ENCODE peak calls at places on chromosomes 4 and X, in five cellular contexts. X, D, C, J and N are unnamed samples.

GRCh38 chrX:30593435-30594200 is 16.1 kb upstream of the TASL start:
- DNase-seq in X (no peak), D (no peak), C (no peak), J (no peak), N (no peak)

GRCh38 chr4:141427726-141428296 is 207.1 kb downstream of the ZNF330 start:
- DNase-seq in X (no peak), D (no peak), C (no peak), J (no peak), N (no peak)

GRCh38 chrX:134776844-134777370 is 118.6 kb upstream of the PLAC1 start:
- DNase-seq in X (no peak), D (no peak), C (no peak), J (no peak), N (no peak)

GRCh38 chr4:70838400-70838971 is 1.2 kb downstream of the GRSF1 start:
- DNase-seq in X (no peak), D (no peak), C (no peak), J (no peak), N (no peak)

GRCh38 chr4:142500966-142501365 is 345.1 kb downstream of the INPP4B start:
- DNase-seq in X (no peak), D (no peak), C (no peak), J (no peak), N (no peak)

GRCh38 chr4:38144029-38144428 is 183.8 kb downstream of the PTTG2 start:
- DNase-seq in X (no peak), D (no peak), C (no peak), J (no peak), N (no peak)

GRCh38 chr4:107017681-107018321 is 18.3 kb downstream of the DKK2 start:
- DNase-seq in X (no peak), D (no peak), C (no peak), J (no peak), N (no peak)

GRCh38 chrX:9947395-9947794 is 19.8 kb upstream of the CLDN34 start:
- DNase-seq in X (no peak), D (no peak), C (no peak), J (no peak), N (no peak)

GRCh38 chr4:147368948-147369347 is 111.9 kb upstream of the EDNRA start:
- DNase-seq in X (no peak), D (no peak), C (no peak), J (no peak), N (no peak)

GRCh38 chr4:96134806-96135205 is 294.9 kb downstream of the PDHA2 start:
- DNase-seq in X (no peak), D (no peak), C (no peak), J (no peak), N (no peak)

GRCh38 chr4:82833696-82834313 is 35.2 kb upstream of the SCD5 start:
- DNase-seq in X (no peak), D (peak), C (no peak), J (no peak), N (no peak)

GRCh38 chr4:125445525-125445924 is 130.8 kb downstream of the FAT4 start:
- DNase-seq in X (no peak), D (no peak), C (no peak), J (no peak), N (no peak)

GRCh38 chr4:186832906-186833305 is 109.2 kb upstream of the FAT1 start:
- DNase-seq in X (no peak), D (no peak), C (no peak), J (no peak), N (no peak)

GRCh38 chr4:184968784-184969201 is 49.5 kb upstream of the HELT start:
- DNase-seq in X (no peak), D (no peak), C (peak), J (no peak), N (no peak)

GRCh38 chrX:37685452-37686347 is at the start of gene XK:
- DNase-seq in X (peak), D (no peak), C (peak), J (peak), N (peak)

GRCh38 chr4:161929966-161930365 is 233.8 kb downstream of the FSTL5 start:
- DNase-seq in X (no peak), D (peak), C (no peak), J (no peak), N (no peak)

GRCh38 chrX:118167361-118167760 is 50.8 kb upstream of the KLHL13 start:
- DNase-seq in X (no peak), D (no peak), C (no peak), J (no peak), N (no peak)

GRCh38 chrX:120147537-120147936 is 10.9 kb upstream of the RHOXF2 start:
- DNase-seq in X (no peak), D (no peak), C (no peak), J (no peak), N (no peak)

GRCh38 chr4:111045992-111046391 is 423.1 kb upstream of the PITX2 start:
- DNase-seq in X (no peak), D (no peak), C (no peak), J (no peak), N (no peak)

GRCh38 chr4:7999695-8000094 is 60.0 kb upstream of the AFAP1 start:
- DNase-seq in X (no peak), D (no peak), C (no peak), J (no peak), N (no peak)

DNA sequence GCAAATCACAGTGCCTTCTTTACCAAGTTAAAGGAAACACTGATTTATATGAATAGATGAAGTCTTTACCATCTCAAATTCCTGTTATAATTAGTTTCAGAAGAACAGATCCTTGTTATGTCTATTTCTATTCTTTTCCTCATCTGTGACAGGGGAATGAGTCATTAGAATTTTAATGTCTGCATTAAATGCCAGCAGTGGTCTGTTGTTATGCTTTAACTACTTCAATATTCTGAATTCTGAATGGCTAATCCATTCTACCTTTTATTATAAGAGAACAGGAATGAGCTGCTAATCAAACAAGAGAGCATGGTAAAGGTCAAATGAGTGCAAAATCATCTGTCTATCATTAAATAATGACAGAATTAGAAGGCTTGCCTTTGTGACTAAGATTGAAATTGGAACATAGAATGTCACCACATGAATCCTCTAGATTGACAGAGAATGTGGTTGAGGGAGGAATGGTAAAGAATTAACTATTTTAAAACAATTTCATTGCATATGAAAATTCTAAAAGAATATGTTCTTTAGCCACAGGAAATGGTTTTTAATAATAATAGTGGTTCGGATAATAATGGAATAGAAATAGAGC is 935.5 kb downstream of the ADGRL3 start:
- DNase-seq in X (no peak), D (peak), C (no peak), J (no peak), N (no peak)
- TF ChIP-seq CTCF in X (no peak), D (no peak), C (no peak), J (no peak), N (no peak)

GRCh38 chr4:41122775-41123174 is 91.6 kb downstream of the APBB2 start:
- DNase-seq in X (no peak), D (no peak), C (no peak), J (no peak), N (no peak)
- TF ChIP-seq CTCF in X (no peak), D (no peak), C (no peak), J (no peak), N (no peak)

GRCh38 chrX:129462707-129463106 is 60.6 kb downstream of the SMARCA1 start:
- DNase-seq in X (no peak), D (no peak), C (no peak), J (no peak), N (no peak)
- TF ChIP-seq CTCF in X (peak), D (no peak), C (no peak), J (no peak), N (no peak)

GRCh38 chrX:55011294-55011693 is 11.1 kb downstream of the APEX2 start:
- DNase-seq in X (no peak), D (no peak), C (no peak), J (no peak), N (no peak)
- TF ChIP-seq CTCF in X (peak), D (peak), C (peak), J (peak), N (peak)

GRCh38 chrX:49844622-49845021 is 15.5 kb downstream of the PAGE4 start:
- DNase-seq in X (no peak), D (no peak), C (no peak), J (no peak), N (no peak)

GRCh38 chrX:49838374-49838773 is 9.3 kb downstream of the PAGE4 start:
- DNase-seq in X (no peak), D (no peak), C (no peak), J (no peak), N (peak)

GRCh38 chrX:49842603-49843002 is 13.5 kb downstream of the PAGE4 start:
- DNase-seq in X (no peak), D (no peak), C (no peak), J (no peak), N (no peak)

GRCh38 chrX:49846004-49846403 is 16.9 kb downstream of the PAGE4 start:
- DNase-seq in X (no peak), D (no peak), C (no peak), J (no peak), N (no peak)

GRCh38 chrX:49840679-49841078 is 11.6 kb downstream of the PAGE4 start:
- DNase-seq in X (peak), D (no peak), C (peak), J (no peak), N (peak)
- TF ChIP-seq CTCF in X (peak), D (peak), C (peak), J (no peak), N (peak)

GRCh38 chr4:87734084-87734483 is 65.3 kb upstream of the IBSP start:
- DNase-seq in X (no peak), D (no peak), C (no peak), J (no peak), N (no peak)

GRCh38 chr4:87745058-87745842 is 54.1 kb upstream of the IBSP start:
- DNase-seq in X (no peak), D (no peak), C (no peak), J (no peak), N (no peak)

GRCh38 chr4:87734936-87735335 is 64.4 kb upstream of the IBSP start:
- DNase-seq in X (no peak), D (no peak), C (no peak), J (no peak), N (no peak)

DNA sequence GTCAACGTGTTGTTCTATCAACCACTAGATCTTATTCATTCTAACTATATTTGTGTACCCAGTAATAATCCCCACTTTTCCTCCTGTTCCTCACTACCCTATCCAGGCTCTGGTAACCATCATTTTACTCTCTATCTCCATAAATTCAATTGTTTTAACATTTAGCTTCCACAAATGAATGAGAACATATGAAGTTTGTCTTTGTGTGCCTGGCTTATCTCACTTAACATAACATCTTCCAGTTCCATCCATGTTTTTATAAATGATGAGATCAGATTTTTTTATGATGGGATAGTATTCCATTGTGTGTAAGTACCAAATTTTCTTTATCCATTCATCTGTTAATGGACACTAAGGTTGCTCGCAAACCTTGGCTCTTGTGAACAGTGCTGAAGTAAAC is 59.9 kb upstream of the IBSP start:
- DNase-seq in X (no peak), D (no peak), C (no peak), J (no peak), N (no peak)
- TF ChIP-seq CTCF in X (no peak), D (no peak), C (no peak), J (no peak), N (no peak)

GRCh38 chr4:54427826-54428225 is 198.7 kb downstream of the PDGFRA start:
- DNase-seq in X (no peak), D (no peak), C (no peak), J (no peak), N (no peak)

GRCh38 chr4:54428940-54429339 is 199.8 kb downstream of the PDGFRA start:
- DNase-seq in X (no peak), D (no peak), C (no peak), J (no peak), N (no peak)

GRCh38 chr4:54433686-54434085 is 204.6 kb downstream of the PDGFRA start:
- DNase-seq in X (no peak), D (no peak), C (no peak), J (no peak), N (no peak)
- TF ChIP-seq CTCF in X (peak), D (peak), C (peak), J (no peak), N (peak)